ENCODE peak calls at places on chromosomes 13 and 19, in four cellular contexts. Z, R, G and Y are unnamed samples. For H3K4me1 and H3K36me3, the result is how much of the 10 kb centered on the place peaks cover.

GRCh38 chr19:49780861-49781260 is 14.1 kb downstream of the AP2A1 start:
- ATAC-seq in R (no peak), Z (peak), G (no peak), Y (no peak)

GRCh38 chr19:18232540-18233223 is 6.4 kb upstream of the PDE4C start:
- ATAC-seq in R (no peak), Z (peak), G (no peak), Y (no peak)

GRCh38 chr19:56145698-56146097 is 4.6 kb downstream of the ZNF444 start:
- ATAC-seq in Z (no peak), G (no peak), R (no peak), Y (no peak)

GRCh38 chr13:35573639-35574038 is 97.2 kb upstream of the MAB21L1 start:
- ATAC-seq in Z (no peak), R (no peak), G (no peak), Y (no peak)

GRCh38 chr13:42984691-42985090 is 7.3 kb downstream of the EPSTI1 start:
- ATAC-seq in G (no peak), Z (no peak), R (no peak), Y (no peak)

GRCh38 chr13:97205971-97206370 is 16.2 kb upstream of the MBNL2 start:
- ATAC-seq in R (no peak), G (peak), Z (peak), Y (no peak)

GRCh38 chr19:19417618-19418270 is 12.3 kb downstream of the GATAD2A start:
- ATAC-seq in G (no peak), Z (no peak), R (no peak), Y (no peak)

GRCh38 chr13:75847588-75847987 is 211.5 kb downstream of the LMO7 start:
- ATAC-seq in Z (no peak), R (no peak), G (no peak), Y (no peak)

GRCh38 chr13:37409756-37410155 is 188.8 kb downstream of the POSTN start:
- ATAC-seq in G (no peak), R (no peak), Z (no peak), Y (no peak)

GRCh38 chr13:37923236-37923635 is 53.7 kb upstream of the TRPC4 start:
- ATAC-seq in R (no peak), G (no peak), Z (no peak), Y (no peak)

GRCh38 chr13:19984430-19985218 is 26.1 kb downstream of the ZMYM2 start:
- ATAC-seq in R (no peak), G (no peak), Z (peak), Y (no peak)

GRCh38 chr13:27636624-27637288 is 15.1 kb downstream of the POLR1D start:
- ATAC-seq in G (no peak), R (no peak), Z (no peak), Y (no peak)

GRCh38 chr19:5006821-5007220 is 37.9 kb downstream of the KDM4B start:
- ATAC-seq in R (no peak), G (no peak), Z (no peak), Y (no peak)

GRCh38 chr13:45765464-45765863 is 63.3 kb downstream of the CBY2 start:
- ATAC-seq in G (no peak), R (no peak), Z (no peak), Y (no peak)

GRCh38 chr13:30873519-30873918 is 32.6 kb upstream of the MEDAG start:
- ATAC-seq in G (no peak), Z (no peak), R (no peak), Y (no peak)
- H3K4me1 ChIP-seq in G (under half), Z (under half), R (under half), Y (half or more)

GRCh38 chr19:57755031-57755430 is 8.4 kb downstream of the ZNF776 start:
- ATAC-seq in R (no peak), Z (no peak), G (no peak), Y (no peak)
- H3K36me3 ChIP-seq in R (under half), Z (half or more), G (under half), Y (under half)

GRCh38 chr13:113949546-113949945 is 24.3 kb downstream of the C13orf46 start:
- ATAC-seq in R (no peak), G (no peak), Z (no peak), Y (no peak)

GRCh38 chr13:113945857-113946408 is 27.9 kb downstream of the C13orf46 start:
- ATAC-seq in Z (no peak), G (no peak), R (no peak), Y (no peak)

GRCh38 chr13:113946409-113947181 is 27.3 kb downstream of the C13orf46 start:
- ATAC-seq in R (no peak), G (no peak), Z (no peak), Y (no peak)

GRCh38 chr13:113948034-113948742 is 25.7 kb downstream of the C13orf46 start:
- ATAC-seq in Z (no peak), R (no peak), G (no peak), Y (no peak)

GRCh38 chr13:113947321-113948033 is 26.4 kb downstream of the C13orf46 start:
- ATAC-seq in R (peak), Z (peak), G (peak), Y (peak)
- TF ChIP-seq CTCF in R (peak), Z (peak), G (no peak), Y (no peak)

GRCh38 chr19:16581145-16581970 is 9.1 kb upstream of the SLC35E1 start:
- ATAC-seq in Z (peak), G (no peak), R (peak), Y (no peak)
- H3K4me1 ChIP-seq in Z (half or more), G (under half), R (half or more), Y (under half)

GRCh38 chr13:102000764-102001163 is 401.1 kb downstream of the FGF14 start:
- ATAC-seq in R (no peak), Z (no peak), G (no peak), Y (no peak)
- H3K36me3 ChIP-seq in R (under half), Z (under half), G (under half), Y (under half)

GRCh38 chr13:44648392-44649117 is 72.4 kb upstream of the TSC22D1 start:
- ATAC-seq in R (no peak), Z (no peak), G (no peak), Y (no peak)
- TF ChIP-seq CTCF in R (no peak), Z (no peak), G (peak), Y (no peak)

GRCh38 chr19:13931582-13932378 is 6.4 kb downstream of the PODNL1 start:
- ATAC-seq in G (no peak), Z (no peak), R (no peak), Y (no peak)

GRCh38 chr19:13929340-13929739 is 8.9 kb downstream of the PODNL1 start:
- ATAC-seq in G (no peak), Z (no peak), R (no peak), Y (no peak)

GRCh38 chr19:13930402-13930801 is 7.8 kb downstream of the PODNL1 start:
- ATAC-seq in G (no peak), R (no peak), Z (no peak), Y (no peak)

GRCh38 chr19:13932911-13933393 is 5.3 kb downstream of the PODNL1 start:
- ATAC-seq in G (no peak), R (no peak), Z (no peak), Y (no peak)

GRCh38 chr19:13929956-13930355 is 8.3 kb downstream of the PODNL1 start:
- ATAC-seq in G (no peak), R (no peak), Z (no peak), Y (no peak)
- H3K4me1 ChIP-seq in G (under half), R (under half), Z (under half), Y (under half)

GRCh38 chr19:46687438-46688145 is 26.6 kb upstream of the DACT3 start:
- ATAC-seq in G (no peak), R (no peak), Z (no peak), Y (no peak)
- H3K36me3 ChIP-seq in G (under half), R (under half), Z (half or more), Y (under half)

GRCh38 chr13:114025432-114026127 is 51.7 kb upstream of the C13orf46 start:
- ATAC-seq in G (no peak), Z (no peak), R (no peak), Y (peak)
- TF ChIP-seq CTCF in G (no peak), Z (no peak), R (no peak), Y (peak)